ENCODE peak calls at places on chromosomes 2 and 18, in ten cellular contexts. H, W, T, P, I, A, O, J, Z and Q are unnamed samples.
A peak's percentile ranks its signal among the peaks of the same experiment; 100 is the strongest.

GRCh38 chr2:101328474-101329007 is 20.0 kb upstream of the RNF149 start:
- DNase-seq in O (peak; percentile 42), T (peak; percentile 46), Z (peak; percentile 33), J (no peak), W (no peak), H (peak; percentile 66), I (no peak), A (peak; percentile 15), P (peak; percentile 61), Q (no peak)

GRCh38 chr2:134445981-134446380 is 192.1 kb downstream of the MGAT5 start:
- DNase-seq in A (no peak), Z (no peak), T (no peak), J (no peak), I (no peak), H (no peak), P (no peak), O (no peak), W (no peak), Q (no peak)

GRCh38 chr2:66641685-66642084 is 206.8 kb downstream of the MEIS1 start:
- DNase-seq in P (no peak), I (no peak), W (no peak), H (no peak), T (no peak), Z (no peak), A (no peak), O (no peak), J (no peak), Q (no peak)

GRCh38 chr18:8661754-8662573 is 43.4 kb upstream of the MTCL1 start:
- DNase-seq in A (peak; percentile 63), I (peak; percentile 40), O (no peak), J (no peak), H (peak; percentile 40), P (no peak), Z (peak; percentile 48), T (no peak), W (no peak), Q (no peak)

GRCh38 chr2:165070089-165070488 is 114.8 kb upstream of the SLC38A11 start:
- DNase-seq in H (no peak), O (no peak), J (no peak), T (no peak), W (no peak), I (no peak), A (no peak), Z (no peak), P (no peak), Q (no peak)

GRCh38 chr2:203025592-203025991 is 10.9 kb downstream of the NBEAL1 start:
- DNase-seq in T (no peak), I (no peak), W (no peak), Z (no peak), P (no peak), J (no peak), O (no peak), H (no peak), A (no peak), Q (no peak)

GRCh38 chr2:67437132-67437531 is 40.0 kb downstream of the ETAA1 start:
- DNase-seq in A (peak; percentile 31), J (no peak), T (no peak), W (peak; percentile 4), I (no peak), O (no peak), P (no peak), Z (no peak), H (no peak), Q (no peak)

GRCh38 chr2:235270951-235271350 is 222.9 kb upstream of the AGAP1 start:
- DNase-seq in W (peak; percentile 20), H (no peak), A (peak; percentile 89), T (peak; percentile 86), I (peak; percentile 47), J (no peak), O (no peak), Z (no peak), P (peak; percentile 77), Q (no peak)

GRCh38 chr2:231388725-231389346 is 6.7 kb upstream of the B3GNT7 start:
- DNase-seq in Z (no peak), A (no peak), T (no peak), J (no peak), O (no peak), I (no peak), H (no peak), P (no peak), W (no peak), Q (no peak)

GRCh38 chr2:151878655-151879563 is 50.7 kb upstream of the ARL5A start:
- DNase-seq in A (peak; percentile 30), H (no peak), W (no peak), J (no peak), T (no peak), I (peak; percentile 44), P (peak; percentile 41), O (no peak), Z (peak; percentile 7), Q (no peak)

GRCh38 chr2:119011910-119012209 is 69.9 kb downstream of the MARCO start:
- DNase-seq in T (no peak), I (no peak), P (no peak), W (no peak), J (no peak), H (no peak), A (no peak), Z (no peak), O (no peak), Q (no peak)

GRCh38 chr2:138274421-138275291 is 226.9 kb upstream of the SPOPL start:
- DNase-seq in O (no peak), W (no peak), Z (no peak), I (peak; percentile 31), A (peak; percentile 38), J (no peak), T (no peak), H (peak; percentile 47), P (peak; percentile 81), Q (no peak)

DNA sequence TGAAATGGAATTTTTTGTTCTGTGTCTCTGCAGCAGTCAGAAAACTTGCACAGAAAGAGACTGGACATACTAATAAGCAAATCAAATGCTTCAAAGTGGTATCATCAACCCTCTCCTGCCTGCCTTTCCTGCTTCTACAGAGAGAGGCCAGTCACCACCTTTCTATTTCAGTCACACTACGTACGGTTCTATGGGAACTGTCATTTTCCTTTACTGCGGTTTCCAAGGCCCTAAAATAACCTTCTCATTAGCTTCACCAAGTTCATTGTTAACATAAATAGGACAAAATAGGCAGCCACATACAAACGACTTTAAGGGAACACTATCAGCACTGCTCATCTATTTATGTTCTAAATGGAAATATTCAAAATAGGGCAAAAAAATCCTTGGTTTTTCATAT is 86.6 kb downstream of the METTL8 start:
- DNase-seq in O (no peak), I (peak; percentile 6), A (peak; percentile 21), J (no peak), P (no peak), W (peak; percentile 4), Z (peak; percentile 21), T (no peak), H (no peak), Q (no peak)
- TF ChIP-seq CTCF in O (no peak), I (no peak), A (peak; percentile 26), J (no peak), P (no peak), W (no peak), Z (no peak), T (no peak), H (no peak), Q (peak; percentile 59)

GRCh38 chr2:9139491-9140443 is 66.8 kb upstream of the ASAP2 start:
- DNase-seq in P (peak; percentile 58), I (peak; percentile 70), O (no peak), W (no peak), J (peak; percentile 81), T (peak; percentile 83), Z (peak; percentile 64), A (peak; percentile 72), H (peak; percentile 92), Q (no peak)

GRCh38 chr2:9140570-9141378 is 65.8 kb upstream of the ASAP2 start:
- DNase-seq in H (no peak), P (no peak), A (peak; percentile 26), T (no peak), O (peak; percentile 16), I (peak; percentile 43), W (no peak), J (no peak), Z (peak; percentile 18), Q (no peak)

GRCh38 chr2:9135804-9136558 is 70.6 kb upstream of the ASAP2 start:
- DNase-seq in J (no peak), P (no peak), W (no peak), O (peak; percentile 60), H (no peak), Z (no peak), I (peak; percentile 55), T (no peak), A (peak; percentile 68), Q (no peak)

GRCh38 chr2:9136997-9137819 is 69.4 kb upstream of the ASAP2 start:
- DNase-seq in W (no peak), A (no peak), T (no peak), P (no peak), H (peak; percentile 98), I (no peak), O (no peak), J (no peak), Z (no peak), Q (no peak)

GRCh38 chr2:9138507-9139085 is 68.0 kb upstream of the ASAP2 start:
- DNase-seq in A (no peak), P (no peak), T (peak; percentile 12), J (peak; percentile 40), H (peak; percentile 42), W (no peak), I (no peak), O (no peak), Z (peak; percentile 48), Q (no peak)
- TF ChIP-seq CTCF in A (no peak), P (peak; percentile 31), T (no peak), J (peak; percentile 66), H (no peak), W (peak; percentile 29), I (peak; percentile 16), O (peak; percentile 44), Z (peak; percentile 76), Q (peak; percentile 61)

DNA sequence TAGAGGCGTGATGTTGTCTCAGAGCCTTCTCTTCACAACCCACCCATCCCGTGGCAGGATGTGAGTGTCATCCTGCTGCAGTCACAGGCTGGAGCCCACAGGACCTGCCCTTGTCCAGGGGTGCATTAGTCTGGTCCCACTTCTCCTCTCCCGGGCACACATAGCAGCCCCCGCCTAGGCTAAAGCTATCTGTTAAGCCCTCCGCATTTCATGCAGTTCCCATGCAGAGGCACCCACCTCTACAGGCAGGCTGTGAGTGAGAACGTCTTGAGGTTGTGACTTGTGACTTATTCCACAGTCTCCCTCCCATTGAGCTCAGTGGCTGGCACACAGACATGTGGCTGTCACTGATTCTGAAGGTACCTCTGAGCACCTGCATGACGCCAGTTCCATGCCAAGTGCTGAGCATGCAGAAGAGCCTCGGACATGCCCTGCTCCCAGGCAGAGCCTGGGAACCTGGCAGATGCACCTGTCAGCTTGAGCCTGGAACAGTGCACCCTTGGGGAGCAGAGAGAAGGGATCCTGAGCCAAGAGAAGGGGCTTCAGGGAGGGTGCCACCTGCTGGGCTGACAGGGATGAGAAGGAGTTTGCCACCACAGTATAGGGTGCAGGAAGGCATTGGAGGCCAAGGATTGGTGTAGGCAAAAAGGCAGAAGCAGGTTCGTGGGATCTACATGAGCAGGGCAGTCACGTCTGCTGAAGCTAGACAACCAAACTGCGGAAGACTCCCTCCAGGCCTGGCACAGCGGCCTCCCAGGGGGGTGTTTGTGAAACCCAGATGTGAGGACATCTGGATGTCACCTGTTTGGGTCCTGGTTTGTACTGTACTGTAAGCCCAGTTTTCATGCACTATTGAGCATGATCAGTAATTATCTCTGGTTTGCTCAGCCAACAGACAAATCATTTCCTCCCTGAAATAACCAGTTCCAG is 213.6 kb downstream of the GLI2 start:
- DNase-seq in P (no peak), W (no peak), J (no peak), A (no peak), Z (peak; percentile 73), I (no peak), O (no peak), H (peak; percentile 30), T (peak; percentile 11), Q (no peak)
- TF ChIP-seq CTCF in P (peak; percentile 24), W (peak; percentile 43), J (peak; percentile 33), A (peak; percentile 40), Z (peak; percentile 73), I (peak; percentile 11), O (peak; percentile 43), H (peak; percentile 11), T (no peak), Q (peak; percentile 59)

GRCh38 chr18:49021433-49022129 is 70.8 kb upstream of the SMAD7 start:
- DNase-seq in H (peak; percentile 93), Z (peak; percentile 88), P (peak; percentile 41), J (peak; percentile 35), T (peak; percentile 78), W (no peak), O (no peak), I (peak; percentile 35), A (peak; percentile 63), Q (peak; percentile 91)
- TF ChIP-seq CTCF in H (peak; percentile 59), Z (peak; percentile 76), P (peak; percentile 50), J (peak; percentile 54), T (peak; percentile 68), W (peak; percentile 47), O (peak; percentile 39), I (peak; percentile 44), A (peak; percentile 73), Q (peak; percentile 74)